ENCODE peak calls at places on chromosome 12, in six cellular contexts. A, J, W, P, S and B are unnamed samples.

GRCh38 chr12:108702534-108702933 is 28.8 kb downstream of the CORO1C start:
- DNase-seq in P (no peak), W (no peak), A (no peak), S (no peak), J (no peak), B (no peak)

GRCh38 chr12:30839643-30840190 is 85.0 kb upstream of the CAPRIN2 start:
- DNase-seq in W (no peak), A (no peak), P (no peak), S (no peak), J (no peak), B (no peak)

GRCh38 chr12:51683763-51684357 is 92.8 kb downstream of the SCN8A start:
- DNase-seq in A (peak), W (no peak), S (no peak), P (no peak), J (no peak), B (no peak)

GRCh38 chr12:12807970-12808702 is 5.0 kb upstream of the DDX47 start:
- DNase-seq in P (no peak), J (no peak), A (peak), W (peak), S (no peak), B (peak)

GRCh38 chr12:89939468-89940215 is 231.0 kb upstream of the ATP2B1 start:
- DNase-seq in J (no peak), W (no peak), P (no peak), A (no peak), S (no peak), B (no peak)

GRCh38 chr12:87756721-87757120 is 272.5 kb downstream of the C12orf50 start:
- DNase-seq in A (no peak), W (no peak), P (no peak), S (no peak), J (no peak), B (peak)

GRCh38 chr12:47858511-47859266 is 39.0 kb upstream of the HDAC7 start:
- DNase-seq in W (no peak), S (no peak), P (no peak), J (no peak), A (no peak), B (no peak)

GRCh38 chr12:128570191-128571065 is 253.3 kb downstream of the SLC15A4 start:
- DNase-seq in W (peak), J (no peak), A (no peak), S (no peak), P (no peak), B (no peak)

GRCh38 chr12:118377005-118377890 is 893 bp downstream of the SUDS3 start:
- DNase-seq in S (no peak), A (peak), P (peak), J (no peak), W (no peak), B (peak)

GRCh38 chr12:52132754-52133161 is 53.3 kb downstream of the SMIM41 start:
- DNase-seq in A (no peak), S (no peak), J (no peak), W (no peak), P (no peak), B (peak)

GRCh38 chr12:48819986-48820385 is 1.7 kb downstream of the CACNB3 start:
- DNase-seq in J (no peak), P (no peak), W (no peak), S (no peak), A (no peak), B (no peak)

GRCh38 chr12:92595663-92596062 is 107.1 kb upstream of the PLEKHG7 start:
- DNase-seq in W (no peak), A (no peak), J (no peak), S (no peak), P (no peak), B (no peak)
- H3K4me3 ChIP-seq in W (no peak), A (no peak), J (no peak), S (no peak), P (no peak), B (no peak)

GRCh38 chr12:68788554-68789143 is 19.3 kb upstream of the MDM2 start:
- DNase-seq in A (no peak), S (no peak), J (no peak), W (no peak), P (no peak), B (no peak)

GRCh38 chr12:68784015-68784414 is 24.0 kb upstream of the MDM2 start:
- DNase-seq in A (no peak), P (no peak), W (no peak), J (no peak), S (peak), B (peak)

GRCh38 chr12:68786929-68787328 is 21.0 kb upstream of the MDM2 start:
- DNase-seq in P (peak), J (no peak), A (no peak), S (peak), W (no peak), B (peak)

GRCh38 chr12:68785358-68785757 is 22.6 kb upstream of the MDM2 start:
- DNase-seq in W (no peak), A (no peak), S (no peak), J (no peak), P (no peak), B (peak)

DNA sequence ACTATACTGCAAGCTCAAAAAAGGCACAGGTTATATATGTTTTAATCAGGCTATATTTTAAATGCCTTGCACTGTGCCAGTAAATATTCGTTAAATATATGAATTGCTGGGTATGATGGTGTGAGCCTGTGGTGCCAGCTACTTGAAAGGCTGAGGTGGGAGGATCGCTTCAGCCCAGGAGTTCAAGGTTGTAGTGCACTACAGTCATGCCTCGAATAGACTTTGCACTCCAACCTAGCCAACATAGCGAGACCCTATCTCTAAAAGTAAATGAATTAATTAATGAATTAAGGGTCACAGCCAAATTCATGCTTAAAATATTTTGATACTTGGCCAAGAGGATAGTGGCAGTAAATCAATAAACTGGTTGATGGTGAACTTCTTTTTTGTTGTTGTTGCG is 22.2 kb upstream of the MDM2 start:
- DNase-seq in W (no peak), J (no peak), S (peak), P (no peak), A (no peak), B (no peak)
- TF ChIP-seq MYC in W (no peak), J (no peak), S (no peak), P (no peak), A (no peak), B (no peak)

DNA sequence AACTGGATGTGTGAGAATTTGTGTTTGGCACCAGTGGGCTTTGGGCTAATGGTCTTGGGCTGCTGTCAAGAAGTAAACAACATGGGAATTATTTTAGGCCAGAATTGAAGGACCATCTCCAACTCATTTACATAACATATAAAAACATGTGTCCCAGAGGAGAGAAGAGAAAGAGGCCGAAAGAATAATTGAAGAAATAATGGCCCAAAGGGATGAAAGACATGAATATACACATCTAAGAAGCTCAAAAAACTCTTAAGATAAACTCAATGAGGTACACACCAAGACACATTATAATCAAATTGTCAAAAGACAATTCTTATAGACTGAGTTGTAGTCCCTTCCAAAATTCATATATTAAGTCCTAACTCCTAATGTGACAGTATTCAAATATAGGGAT is 56.1 kb upstream of the SCAF11 start:
- DNase-seq in S (no peak), P (no peak), J (no peak), W (no peak), A (no peak), B (no peak)
- TF ChIP-seq POLR2A in S (no peak), P (no peak), J (no peak), W (no peak), A (no peak), B (no peak)

GRCh38 chr12:90999518-90999917 is 5.3 kb downstream of the EPYC start:
- DNase-seq in A (no peak), S (no peak), P (no peak), W (no peak), J (no peak), B (no peak)
- H3K4me3 ChIP-seq in A (no peak), S (no peak), P (no peak), W (no peak), J (no peak), B (no peak)

GRCh38 chr12:132508248-132508740 is 18.3 kb downstream of the FBRSL1 start:
- DNase-seq in J (no peak), W (no peak), P (no peak), S (no peak), A (no peak), B (no peak)

GRCh38 chr12:132506328-132506727 is 16.4 kb downstream of the FBRSL1 start:
- DNase-seq in J (no peak), W (no peak), A (no peak), S (no peak), P (no peak), B (no peak)

GRCh38 chr12:132508860-132509732 is 19.1 kb downstream of the FBRSL1 start:
- DNase-seq in A (no peak), S (no peak), J (no peak), P (no peak), W (no peak), B (no peak)

GRCh38 chr12:132506730-132507538 is 17.0 kb downstream of the FBRSL1 start:
- DNase-seq in P (peak), J (no peak), A (peak), S (no peak), W (no peak), B (peak)

DNA sequence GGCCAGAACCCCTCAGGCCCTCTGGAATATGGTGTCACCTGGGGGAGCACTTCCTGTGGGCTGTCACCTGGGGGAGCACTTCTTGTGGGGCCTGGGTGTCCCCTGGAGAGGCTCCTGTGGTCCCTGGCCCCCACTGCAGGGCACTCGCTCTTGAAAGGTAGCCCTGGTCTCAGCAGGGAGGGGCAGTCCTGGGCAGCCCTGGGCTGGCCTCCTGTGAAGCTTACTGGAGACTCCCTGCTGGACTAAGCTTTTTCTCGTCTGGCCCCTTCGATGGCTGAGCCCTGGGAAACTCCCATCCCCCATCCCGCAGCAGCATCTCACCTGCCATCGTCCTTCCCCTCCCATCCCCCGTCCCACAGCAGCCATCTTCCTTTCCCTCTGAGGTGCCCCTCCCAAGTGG is 17.7 kb downstream of the FBRSL1 start:
- DNase-seq in A (no peak), S (no peak), J (no peak), P (no peak), W (no peak), B (no peak)
- TF ChIP-seq MYC in A (no peak), S (no peak), J (no peak), P (no peak), W (no peak), B (no peak)

GRCh38 chr12:121423682-121424631 is 24.0 kb downstream of the RNF34 start:
- DNase-seq in P (no peak), J (no peak), A (no peak), W (no peak), S (no peak), B (peak)
- TF ChIP-seq POLR2A in P (no peak), J (no peak), A (no peak), W (no peak), S (no peak), B (no peak)

GRCh38 chr12:58424735-58425379 is 483.5 kb downstream of the ATP23 start:
- DNase-seq in J (no peak), W (no peak), S (no peak), A (no peak), P (no peak), B (no peak)
- H3K4me3 ChIP-seq in J (peak), W (peak), S (no peak), A (no peak), P (no peak), B (no peak)

DNA sequence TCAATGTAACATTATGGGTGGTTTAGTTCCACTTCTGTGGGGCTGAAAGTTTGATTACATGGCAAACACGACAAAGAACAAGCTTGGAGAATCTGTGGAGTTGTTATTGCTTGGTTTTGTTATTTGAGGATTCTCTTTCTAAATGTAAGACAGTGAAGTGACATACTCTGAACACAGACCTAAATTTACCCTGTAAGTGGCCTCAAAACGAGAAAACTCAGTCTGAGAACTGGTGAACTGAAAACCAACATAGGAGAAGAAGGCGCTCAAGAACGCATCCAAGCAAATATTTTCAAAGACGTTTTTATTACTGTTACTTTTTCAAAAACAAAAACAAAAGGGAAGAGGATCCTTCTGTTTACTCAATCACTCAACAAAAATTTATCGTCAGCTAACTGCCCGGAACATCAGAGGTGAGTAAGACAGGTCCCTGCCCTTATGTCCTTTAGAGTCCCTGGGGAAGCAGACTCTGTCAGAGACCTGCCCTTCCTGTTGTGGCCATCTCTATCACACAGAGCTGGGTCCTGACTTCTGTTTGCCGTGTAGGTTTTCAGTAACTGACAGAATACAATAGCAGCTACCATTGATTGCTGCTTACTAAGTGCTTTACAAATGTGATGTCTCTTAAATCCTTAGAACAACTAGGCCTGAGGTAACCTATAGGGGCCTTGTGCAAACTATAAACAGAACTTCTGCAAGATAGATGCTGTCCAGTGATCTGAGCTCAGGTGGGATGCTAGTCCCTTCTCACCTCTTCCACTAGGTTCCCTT is 79.3 kb upstream of the C12orf71 start:
- DNase-seq in P (no peak), J (no peak), W (peak), S (no peak), A (peak), B (no peak)
- TF ChIP-seq MYC in P (no peak), J (no peak), W (no peak), S (no peak), A (no peak), B (no peak)

DNA sequence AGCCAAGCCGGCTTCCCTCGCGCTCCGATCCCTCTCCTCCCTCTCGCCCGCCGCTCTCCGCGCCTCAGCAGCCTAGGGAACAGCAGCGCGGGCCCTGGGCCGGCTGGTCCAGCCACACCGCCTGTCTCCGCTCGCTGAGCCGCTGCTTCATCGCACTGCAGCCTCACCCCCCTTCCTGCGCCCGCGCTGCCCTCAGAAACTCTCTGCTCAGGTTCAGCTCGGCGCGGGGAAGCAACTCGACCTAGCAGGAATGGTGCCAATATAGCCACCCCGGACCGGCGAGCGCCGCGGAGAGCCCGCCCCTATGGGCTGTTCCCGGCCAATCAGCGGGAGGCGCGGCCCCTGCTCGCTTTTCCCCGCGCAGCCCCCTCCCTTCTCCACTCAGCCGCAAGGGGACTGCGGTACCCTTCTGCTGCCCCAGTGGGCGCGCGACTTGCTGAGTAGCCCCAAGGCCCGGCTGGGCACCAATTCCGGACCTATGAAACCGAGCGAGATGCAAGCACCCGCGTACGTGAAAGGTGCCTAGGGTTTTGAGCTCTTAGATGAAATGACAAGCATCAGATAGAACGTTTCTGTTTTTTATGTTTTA is at the start of gene ADAMTS20:
- DNase-seq in J (no peak), A (no peak), W (no peak), S (no peak), P (no peak), B (no peak)
- TF ChIP-seq POLR2A in J (no peak), A (no peak), W (no peak), S (no peak), P (no peak), B (no peak)

DNA sequence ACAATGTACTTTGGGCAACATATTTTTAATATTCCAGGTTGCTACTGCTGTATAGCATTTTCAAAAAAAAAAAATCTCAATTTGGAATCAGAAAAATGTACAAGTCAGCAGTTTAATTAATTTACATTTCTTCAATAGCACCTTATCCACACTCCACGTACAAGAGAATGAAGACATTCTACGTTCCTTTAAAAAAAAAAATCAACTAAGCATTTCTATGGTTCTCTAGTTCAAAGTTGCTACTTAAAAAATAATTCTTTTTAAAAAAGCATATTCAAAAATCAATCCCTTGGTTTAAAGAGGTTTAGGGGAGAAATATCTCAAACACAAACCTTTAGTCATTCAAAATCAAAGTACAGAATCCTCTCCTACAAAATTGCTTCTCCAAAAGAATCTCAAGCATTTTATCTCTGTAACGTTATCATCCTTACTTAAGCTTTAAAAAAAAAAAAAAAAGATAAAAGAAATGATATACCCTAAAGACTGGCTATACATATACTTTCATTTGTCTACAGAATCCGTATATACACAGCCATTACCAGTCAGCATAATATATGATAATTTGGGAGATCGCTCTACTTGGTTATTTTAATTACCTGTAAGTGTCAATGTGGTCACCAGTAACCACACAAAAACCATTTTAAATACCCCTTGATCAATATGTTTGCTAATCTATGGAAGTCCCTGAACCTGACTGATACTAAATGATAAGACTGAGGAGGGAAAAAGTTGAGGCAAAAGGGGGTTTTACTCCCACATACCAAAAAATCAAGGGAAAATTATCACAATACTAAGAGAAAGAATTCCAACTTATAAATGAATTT is 2.7 kb downstream of the MED13L start:
- DNase-seq in S (no peak), W (no peak), A (no peak), P (no peak), J (no peak), B (no peak)
- H3K4me3 ChIP-seq in S (peak), W (no peak), A (no peak), P (peak), J (peak), B (peak)